ENCODE peak calls at places on chromosomes 13 and 19, in seven cellular contexts. J is RWPE1, D is heart right ventricle, L is kidney, K is ovary, A is dorsolateral prefrontal cortex, P is small intestine. C is an unnamed sample.

GRCh38 chr13:28138756-28139470 is 568 bp downstream of the PAN3 start:
- DNase-seq in J (peak), D (peak), L (peak), K (peak), A (peak), P (peak), C (peak)

GRCh38 chr13:38223093-38223492 is 126.6 kb upstream of the UFM1 start:
- DNase-seq in J (no peak), D (no peak), L (no peak), K (no peak), A (no peak), P (no peak), C (peak)

GRCh38 chr19:41225238-41226052 is 6.4 kb downstream of the AXL start:
- DNase-seq in J (peak), D (peak), L (no peak), K (no peak), A (no peak), P (peak), C (peak)

GRCh38 chr13:30870049-30870884 is 35.8 kb upstream of the MEDAG start:
- DNase-seq in J (peak), D (peak), L (peak), K (peak), A (no peak), P (peak), C (peak)

GRCh38 chr19:40594251-40594650 is 6.9 kb upstream of the LTBP4 start:
- DNase-seq in J (no peak), D (no peak), L (no peak), K (no peak), A (no peak), P (no peak), C (no peak)

GRCh38 chr13:93262729-93263128 is 36.1 kb downstream of the GPC6 start:
- DNase-seq in J (peak), D (no peak), L (no peak), K (no peak), A (no peak), P (no peak), C (no peak)

GRCh38 chr19:17001603-17002183 is 24.9 kb downstream of the CPAMD8 start:
- DNase-seq in J (no peak), D (no peak), L (no peak), K (no peak), A (no peak), P (peak), C (no peak)

GRCh38 chr13:100532836-100533435 is 55.7 kb downstream of the GGACT start:
- DNase-seq in J (no peak), D (no peak), L (no peak), K (no peak), A (no peak), P (no peak), C (no peak)

GRCh38 chr13:40407567-40407966 is 258.9 kb downstream of the FOXO1 start:
- DNase-seq in J (no peak), D (no peak), L (no peak), K (no peak), A (no peak), P (no peak), C (no peak)

GRCh38 chr13:51020600-51020999 is 90.5 kb downstream of the C13orf42 start:
- DNase-seq in J (no peak), D (no peak), L (no peak), K (no peak), A (no peak), P (no peak), C (no peak)

GRCh38 chr13:97798171-97798821 is 155.2 kb upstream of the IPO5 start:
- DNase-seq in J (no peak), D (no peak), L (no peak), K (no peak), A (no peak), P (no peak), C (no peak)

GRCh38 chr13:97802213-97802612 is 151.3 kb upstream of the IPO5 start:
- DNase-seq in J (no peak), D (no peak), L (no peak), K (no peak), A (no peak), P (no peak), C (no peak)

GRCh38 chr13:97797553-97797952 is 155.9 kb upstream of the IPO5 start:
- DNase-seq in J (no peak), D (no peak), L (no peak), K (no peak), A (no peak), P (no peak), C (no peak)

DNA sequence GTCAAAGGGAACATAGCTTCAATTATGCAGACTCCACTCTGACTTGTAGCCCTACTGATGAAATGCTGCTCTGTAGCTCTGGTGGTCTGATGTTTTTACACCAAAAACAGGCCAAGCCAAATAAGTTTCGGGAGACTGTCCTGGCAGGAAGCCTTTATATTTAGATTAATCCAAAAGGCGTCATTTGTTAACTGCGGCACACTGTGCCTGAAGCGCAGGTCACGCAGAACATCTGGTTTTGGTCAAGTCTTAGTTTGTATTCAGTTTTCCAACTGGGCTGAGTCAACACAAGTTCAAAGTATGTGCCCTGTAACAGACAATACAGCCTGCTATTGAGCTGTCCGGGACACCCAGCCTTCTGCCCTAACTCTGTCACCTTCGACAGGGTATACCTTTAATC is 154.6 kb upstream of the IPO5 start:
- DNase-seq in J (no peak), D (no peak), L (no peak), K (no peak), A (no peak), P (no peak), C (no peak)
- H3K27ac ChIP-seq in J (no peak), D (no peak), L (no peak), K (no peak), A (no peak), P (no peak), C (no peak)

DNA sequence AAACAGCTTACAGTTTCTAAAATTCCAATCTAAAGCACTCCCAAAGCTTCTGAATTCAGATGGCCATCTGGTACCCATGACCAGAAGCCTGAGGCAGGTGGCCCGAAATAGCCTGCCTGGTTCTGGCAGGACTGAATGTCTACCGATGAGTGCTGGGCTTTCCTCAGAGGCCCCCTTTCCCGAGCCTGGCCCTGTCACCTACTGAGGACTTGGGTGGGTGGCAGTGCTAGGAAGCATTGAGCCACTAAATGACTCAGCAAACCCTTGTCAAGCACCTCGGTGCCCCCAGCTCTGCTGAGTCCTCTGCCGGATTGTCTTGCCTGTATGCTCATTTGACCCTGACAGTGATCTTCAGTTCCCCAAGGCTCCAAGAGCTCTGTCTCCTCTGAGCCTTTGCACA is 17.8 kb downstream of the PPP1R37 start:
- DNase-seq in J (no peak), D (no peak), L (no peak), K (no peak), A (no peak), P (no peak), C (no peak)
- H3K27ac ChIP-seq in J (no peak), D (no peak), L (no peak), K (no peak), A (no peak), P (no peak), C (no peak)

GRCh38 chr13:113022391-113023216 is 53.6 kb downstream of the MCF2L start:
- DNase-seq in J (no peak), D (no peak), L (no peak), K (no peak), A (no peak), P (no peak), C (peak)
- H3K27ac ChIP-seq in J (no peak), D (peak), L (no peak), K (no peak), A (no peak), P (no peak), C (no peak)

GRCh38 chr13:83065136-83065535 is 817.1 kb downstream of the SLITRK1 start:
- DNase-seq in J (peak), D (no peak), L (no peak), K (no peak), A (no peak), P (no peak), C (no peak)
- H3K27ac ChIP-seq in J (no peak), D (no peak), L (no peak), K (no peak), A (no peak), P (no peak), C (no peak)

DNA sequence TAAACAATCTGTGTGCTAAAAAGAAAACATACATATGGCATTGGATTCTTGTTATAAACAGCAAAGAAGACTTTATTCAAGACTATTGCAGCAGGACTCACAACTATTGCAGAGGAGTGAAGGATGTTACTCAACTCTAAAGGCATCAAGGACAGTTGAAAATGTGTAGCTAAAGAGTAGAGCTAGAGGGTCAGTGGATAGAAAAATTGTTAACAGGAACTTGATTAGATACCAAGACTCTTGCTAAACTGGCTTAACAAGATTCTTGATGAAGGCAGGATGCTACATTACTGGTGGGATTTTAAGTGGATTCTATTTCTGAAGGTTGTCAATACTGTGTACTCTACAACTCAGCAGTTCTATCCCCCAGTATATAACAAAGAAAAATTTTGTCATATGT is 1183.3 kb downstream of the SLITRK1 start:
- DNase-seq in J (no peak), D (no peak), L (no peak), K (no peak), A (no peak), P (no peak), C (no peak)
- H3K27ac ChIP-seq in J (no peak), D (no peak), L (no peak), K (no peak), A (no peak), P (no peak), C (no peak)